ENCODE peak calls at places on chromosome 5, in ten cellular contexts. Y is lower lobe of right lung; U is tibial nerve; N is astrocyte; L is Panc1; X is transverse colon; I is CD8-positive, alpha-beta T cell; W is ovary; Q is CD8-positive, alpha-beta memory T cell; Z is HCT116. O is an unnamed sample.
A peak's percentile ranks its signal among the peaks of the same experiment; 100 is the strongest.

GRCh38 chr5:31049933-31050704 is 143.4 kb upstream of the CDH6 start:
- DNase-seq in Q (no peak), W (no peak), L (no peak), U (no peak), Z (no peak), X (no peak), I (no peak), N (peak; percentile 10), Y (no peak), O (no peak)

GRCh38 chr5:96507128-96507527 is 74.1 kb upstream of the PCSK1 start:
- DNase-seq in L (no peak), X (no peak), W (no peak), Y (no peak), U (no peak), N (no peak), I (no peak), Q (no peak), Z (no peak), O (no peak)

GRCh38 chr5:91111473-91112238 is 271.5 kb downstream of the ARRDC3 start:
- DNase-seq in L (no peak), Z (no peak), N (no peak), Y (no peak), W (no peak), U (no peak), Q (no peak), I (no peak), X (no peak), O (no peak)

GRCh38 chr5:10279328-10279727 is 28.4 kb downstream of the CMBL start:
- DNase-seq in Z (no peak), Y (no peak), Q (no peak), U (no peak), I (no peak), L (no peak), X (no peak), N (no peak), W (no peak), O (no peak)

GRCh38 chr5:28862860-28863196 is 1824.4 kb upstream of the CDH9 start:
- DNase-seq in U (no peak), I (no peak), L (no peak), W (no peak), N (no peak), Z (no peak), X (no peak), Q (no peak), Y (no peak), O (no peak)

GRCh38 chr5:148924817-148925216 is 98.4 kb downstream of the ADRB2 start:
- DNase-seq in L (no peak), I (no peak), X (peak; percentile 63), Q (no peak), W (no peak), U (peak; percentile 15), Y (no peak), N (no peak), Z (no peak), O (no peak)

GRCh38 chr5:148828461-148829247 is 2.2 kb downstream of the ADRB2 start:
- DNase-seq in Z (no peak), I (no peak), Q (no peak), X (no peak), L (no peak), Y (no peak), N (no peak), U (no peak), W (no peak), O (no peak)

GRCh38 chr5:1051366-1051720 is 42.7 kb downstream of the NKD2 start:
- DNase-seq in Q (no peak), X (no peak), U (no peak), I (no peak), W (no peak), N (no peak), L (no peak), Z (no peak), Y (no peak), O (no peak)

GRCh38 chr5:64458948-64459347 is 46.9 kb upstream of the RGS7BP start:
- DNase-seq in W (no peak), U (no peak), Q (no peak), L (no peak), X (no peak), I (no peak), N (no peak), Y (no peak), Z (no peak), O (no peak)

GRCh38 chr5:6780802-6781391 is 67.7 kb downstream of the TENT4A start:
- DNase-seq in X (no peak), I (no peak), L (no peak), Z (peak; percentile 38), U (no peak), W (no peak), Q (no peak), Y (no peak), N (no peak), O (no peak)

GRCh38 chr5:137344723-137345322 is 154.3 kb downstream of the SPOCK1 start:
- DNase-seq in I (no peak), Z (peak; percentile 36), U (peak; percentile 41), Y (no peak), W (no peak), X (peak; percentile 33), L (peak; percentile 61), N (peak; percentile 29), Q (no peak), O (peak; percentile 50)

GRCh38 chr5:103587185-103587748 is 24.7 kb upstream of the NUDT12 start:
- DNase-seq in I (no peak), L (no peak), Z (no peak), Q (no peak), Y (no peak), X (no peak), U (no peak), W (no peak), N (peak; percentile 36), O (no peak)

GRCh38 chr5:31029925-31030324 is 163.6 kb upstream of the CDH6 start:
- DNase-seq in L (no peak), Q (no peak), I (no peak), N (no peak), Y (no peak), U (no peak), Z (no peak), X (no peak), W (no peak), O (no peak)

GRCh38 chr5:159518361-159518760 is 188.1 kb upstream of the IL12B start:
- DNase-seq in Z (no peak), Y (peak; percentile 69), L (no peak), N (peak; percentile 60), W (no peak), X (no peak), I (no peak), U (no peak), Q (no peak), O (no peak)

GRCh38 chr5:179171251-179171815 is 111.2 kb downstream of the ZNF354C start:
- DNase-seq in Q (peak; percentile 8), Y (peak; percentile 31), Z (no peak), N (no peak), I (no peak), X (no peak), L (no peak), W (no peak), U (no peak), O (no peak)

GRCh38 chr5:138391859-138392386 is 39.4 kb downstream of the KDM3B start:
- DNase-seq in N (no peak), W (no peak), L (no peak), I (no peak), Y (no peak), Q (no peak), Z (no peak), U (no peak), X (no peak), O (no peak)

GRCh38 chr5:98713027-98713426 is 60.4 kb upstream of the RGMB start:
- DNase-seq in I (no peak), W (no peak), N (peak; percentile 70), Z (no peak), U (no peak), Y (no peak), Q (no peak), L (no peak), X (no peak), O (no peak)

GRCh38 chr5:169992789-169993188 is 12.5 kb upstream of the INSYN2B start:
- DNase-seq in L (no peak), N (no peak), Q (no peak), X (no peak), Z (no peak), Y (no peak), W (no peak), U (no peak), I (no peak), O (no peak)
- H3K27ac ChIP-seq in L (no peak overlapping the region), N (no peak overlapping the region), Q (no peak overlapping the region), X (no peak overlapping the region), Z (no peak overlapping the region), Y (no peak overlapping the region), W (no peak overlapping the region), U (no peak overlapping the region), I (no peak overlapping the region), O (no peak overlapping the region)

DNA sequence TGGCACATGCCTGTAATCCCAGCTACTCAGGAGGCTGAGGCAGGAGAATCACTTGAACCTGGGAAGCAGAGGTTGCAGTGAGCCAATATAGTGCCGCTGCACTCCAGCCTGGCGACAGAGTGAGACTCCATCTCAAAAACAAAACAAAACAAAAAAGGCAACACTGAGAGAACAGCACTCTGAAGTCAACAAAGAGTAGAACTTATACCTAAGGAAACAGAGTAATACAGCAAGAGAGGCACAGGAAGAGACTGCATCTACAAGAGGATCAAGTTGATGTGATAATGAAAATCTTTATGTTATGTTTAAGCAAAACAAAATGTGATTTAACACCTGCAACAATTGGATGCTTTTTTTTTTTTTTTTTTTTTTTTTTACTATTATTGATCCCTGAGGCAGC is 33.1 kb downstream of the FYB1 start:
- DNase-seq in W (no peak), N (no peak), L (no peak), U (no peak), Y (no peak), Q (no peak), I (no peak), X (no peak), Z (no peak), O (no peak)
- H3K9me3 ChIP-seq in W (no peaks in the 10 kb centered on the region), N (no peaks in the 10 kb centered on the region), L (no peaks in the 10 kb centered on the region), U (no peaks in the 10 kb centered on the region), Y (no peaks in the 10 kb centered on the region), Q (no peaks in the 10 kb centered on the region), I (no peaks in the 10 kb centered on the region), X (no peaks in the 10 kb centered on the region), Z (no peaks in the 10 kb centered on the region), O (no peaks in the 10 kb centered on the region)

GRCh38 chr5:102295534-102296228 is 403 bp downstream of the SLCO4C1 start:
- DNase-seq in U (no peak), I (no peak), Y (peak; percentile 57), N (no peak), Q (no peak), Z (no peak), L (no peak), X (peak; percentile 13), W (no peak), O (peak; percentile 68)
- H3K4me3 ChIP-seq in U (peak overlapping the region; percentile 54), I (peak overlapping the region; percentile 61), Y (peak overlapping the region; percentile 62), N (peak overlapping the region; percentile 60), Q (peak overlapping the region; percentile 79), Z (no peak overlapping the region), L (peak overlapping the region; percentile 51), X (peak overlapping the region; percentile 39), W (peak overlapping the region; percentile 18), O (peak overlapping the region; percentile 61)

GRCh38 chr5:120388016-120388781 is 75.9 kb upstream of the PRR16 start:
- DNase-seq in X (no peak), U (no peak), I (no peak), Y (no peak), Q (no peak), N (peak; percentile 91), W (no peak), Z (no peak), L (no peak), O (no peak)
- H3K27ac ChIP-seq in X (peak overlapping the region; percentile 58), U (no peak overlapping the region), I (no peak overlapping the region), Y (peak overlapping the region; percentile 25), Q (no peak overlapping the region), N (peak overlapping the region; percentile 44), W (no peak overlapping the region), Z (no peak overlapping the region), L (no peak overlapping the region), O (no peak overlapping the region)